ENCODE peak calls at places on chromosomes 3 and 15, in four cellular contexts. D is brain microvascular endothelial cell, B is adrenal gland, X is astrocyte. M is an unnamed sample.

GRCh38 chr15:98787936-98788757 is 139.8 kb downstream of the IGF1R start:
- DNase-seq in B (no peak), X (no peak), D (no peak), M (no peak)

GRCh38 chr3:17985658-17986392 is 243.4 kb upstream of the TBC1D5 start:
- DNase-seq in X (peak; percentile 8), D (no peak), B (no peak), M (no peak)

GRCh38 chr3:116920836-116921596 is 211.4 kb downstream of the TUSC7 start:
- DNase-seq in X (no peak), D (peak; percentile 9), B (no peak), M (no peak)

GRCh38 chr3:173510565-173510964 is 113.0 kb downstream of the NLGN1 start:
- DNase-seq in B (no peak), X (no peak), D (no peak), M (no peak)

GRCh38 chr15:56467626-56468025 is 2.7 kb upstream of the MNS1 start:
- DNase-seq in B (no peak), X (no peak), D (no peak), M (no peak)

GRCh38 chr3:40292637-40293036 is 16.9 kb upstream of the EIF1B start:
- DNase-seq in B (no peak), D (no peak), X (no peak), M (no peak)

GRCh38 chr3:133756716-133757694 is 10.8 kb downstream of the TF start:
- DNase-seq in B (no peak), D (no peak), X (no peak), M (no peak)

GRCh38 chr3:187713504-187713903 is 11.1 kb upstream of the RTP2 start:
- DNase-seq in D (peak; percentile 31), B (no peak), X (peak; percentile 36), M (no peak)

GRCh38 chr15:94509259-94509658 is 277.9 kb downstream of the MCTP2 start:
- DNase-seq in X (no peak), B (no peak), D (no peak), M (no peak)

GRCh38 chr15:68991723-68992122 is 22.8 kb upstream of the NOX5 start:
- DNase-seq in X (peak; percentile 68), D (no peak), B (no peak), M (no peak)

GRCh38 chr3:45595364-45596154 is 1.0 kb downstream of the LIMD1 start:
- DNase-seq in B (no peak), X (no peak), D (no peak), M (no peak)

GRCh38 chr3:88188436-88188835 is 38.7 kb downstream of the C3orf38 start:
- DNase-seq in B (no peak), X (peak; percentile 9), D (peak; percentile 69), M (no peak)

GRCh38 chr15:44315773-44316465 is 27.4 kb downstream of the GOLM2 start:
- DNase-seq in X (no peak), D (no peak), B (no peak), M (no peak)

GRCh38 chr3:112774293-112774926 is 72.3 kb downstream of the CD200R1L start:
- DNase-seq in B (no peak), X (peak; percentile 83), D (peak; percentile 89), M (no peak)

GRCh38 chr3:106814231-106814630 is 563.0 kb upstream of the CCDC54 start:
- DNase-seq in B (no peak), D (no peak), X (no peak), M (no peak)

GRCh38 chr15:61702224-61703120 is 357.8 kb downstream of the VPS13C start:
- DNase-seq in D (no peak), X (no peak), B (no peak), M (no peak)

GRCh38 chr3:170730071-170730812 is 139.8 kb downstream of the RPL22L1 start:
- DNase-seq in X (no peak), B (no peak), D (no peak), M (no peak)

GRCh38 chr3:123489400-123490004 is 40.6 kb upstream of the ADCY5 start:
- DNase-seq in B (peak; percentile 70), X (peak; percentile 19), D (peak; percentile 52), M (no peak)

GRCh38 chr3:151787626-151788025 is 26.3 kb upstream of the AADAC start:
- DNase-seq in D (no peak), B (no peak), X (peak; percentile 27), M (peak; percentile 16)

GRCh38 chr3:14363379-14363778 is 39.0 kb upstream of the SLC6A6 start:
- DNase-seq in X (no peak), D (no peak), B (no peak), M (no peak)

GRCh38 chr15:70608156-70608555 is 155.2 kb downstream of the UACA start:
- DNase-seq in X (peak; percentile 81), D (no peak), B (no peak), M (no peak)

GRCh38 chr15:47857384-47858168 is 140.3 kb downstream of the SEMA6D start:
- DNase-seq in B (no peak), D (no peak), X (no peak), M (no peak)

GRCh38 chr3:197597335-197597734 is 41.6 kb upstream of the BDH1 start:
- DNase-seq in X (no peak), D (no peak), B (no peak), M (no peak)

GRCh38 chr15:35630570-35630969 is 84.6 kb upstream of the DPH6 start:
- DNase-seq in B (no peak), X (no peak), D (no peak), M (no peak)

GRCh38 chr3:125024817-125025216 is 31.0 kb downstream of the HEG1 start:
- DNase-seq in X (peak; percentile 44), B (no peak), D (no peak), M (no peak)

GRCh38 chr15:90031231-90031791 is 30.2 kb downstream of the ZNF710 start:
- DNase-seq in X (no peak), D (peak; percentile 38), B (no peak), M (no peak)

GRCh38 chr15:70775160-70775559 is 11.8 kb upstream of the UACA start:
- DNase-seq in D (peak; percentile 88), B (no peak), X (peak; percentile 80), M (peak; percentile 78)

GRCh38 chr15:41561104-41561776 is 2.2 kb downstream of the TYRO3 start:
- DNase-seq in B (no peak), X (no peak), D (no peak), M (no peak)

GRCh38 chr15:91124155-91124554 is 24.1 kb downstream of the SV2B start:
- DNase-seq in X (no peak), D (no peak), B (no peak), M (no peak)

GRCh38 chr3:62188547-62189375 is 184.6 kb downstream of the FEZF2 start:
- DNase-seq in D (peak; percentile 75), X (peak; percentile 31), B (peak; percentile 73), M (peak; percentile 51)

GRCh38 chr15:67193223-67194009 is 61.0 kb downstream of the AAGAB start:
- DNase-seq in D (no peak), B (no peak), X (no peak), M (no peak)

GRCh38 chr3:133821767-133822638 is 16.4 kb downstream of the SRPRB start:
- DNase-seq in D (peak; percentile 55), B (peak; percentile 65), X (peak; percentile 60), M (peak; percentile 77)

GRCh38 chr3:139561959-139562676 is 22.6 kb upstream of the RBP1 start:
- DNase-seq in B (no peak), D (peak; percentile 32), X (no peak), M (no peak)

GRCh38 chr3:77319711-77320110 is 279.8 kb downstream of the ROBO2 start:
- DNase-seq in D (peak; percentile 16), B (no peak), X (no peak), M (no peak)

GRCh38 chr3:60979861-60980739 is 271.2 kb downstream of the FHIT start:
- DNase-seq in B (no peak), X (peak; percentile 64), D (peak; percentile 37), M (peak; percentile 72)

GRCh38 chr15:31361764-31362120 is 35.1 kb downstream of the KLF13 start:
- DNase-seq in B (no peak), D (no peak), X (no peak), M (no peak)

GRCh38 chr15:82571722-82572222 is 31.5 kb upstream of the RPS17 start:
- DNase-seq in X (peak; percentile 75), D (peak; percentile 47), B (peak; percentile 52), M (peak; percentile 24)
- H3K27ac ChIP-seq in X (no peak overlapping the region), D (no peak overlapping the region), B (no peak overlapping the region), M (no peak overlapping the region)

DNA sequence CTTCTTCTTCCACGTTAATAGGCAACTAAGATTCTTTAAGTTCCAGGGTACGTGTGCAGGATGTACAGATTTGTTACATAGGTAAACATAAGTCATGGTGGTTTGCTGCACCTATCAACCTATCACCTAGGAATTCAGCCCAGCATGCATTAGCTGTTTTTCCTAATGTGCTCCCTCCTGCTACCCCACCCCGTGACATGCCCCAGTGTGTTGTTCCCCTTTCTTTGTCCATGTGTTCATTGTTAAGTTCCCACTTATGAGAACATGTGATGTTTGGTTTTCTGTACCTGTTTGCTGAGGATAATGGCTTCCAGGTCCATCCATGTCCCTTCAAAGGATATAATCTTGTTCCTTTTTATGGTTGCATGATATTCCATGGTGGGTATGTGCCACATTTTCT is 21.1 kb downstream of the GTF2A2 start:
- DNase-seq in B (no peak), D (no peak), X (no peak), M (no peak)
- H3K36me3 ChIP-seq in B (no peaks in the 10 kb centered on the region), D (peaks cover 5% of the 10 kb centered on the region), X (peaks cover 8% of the 10 kb centered on the region), M (peaks cover 30% of the 10 kb centered on the region)

DNA sequence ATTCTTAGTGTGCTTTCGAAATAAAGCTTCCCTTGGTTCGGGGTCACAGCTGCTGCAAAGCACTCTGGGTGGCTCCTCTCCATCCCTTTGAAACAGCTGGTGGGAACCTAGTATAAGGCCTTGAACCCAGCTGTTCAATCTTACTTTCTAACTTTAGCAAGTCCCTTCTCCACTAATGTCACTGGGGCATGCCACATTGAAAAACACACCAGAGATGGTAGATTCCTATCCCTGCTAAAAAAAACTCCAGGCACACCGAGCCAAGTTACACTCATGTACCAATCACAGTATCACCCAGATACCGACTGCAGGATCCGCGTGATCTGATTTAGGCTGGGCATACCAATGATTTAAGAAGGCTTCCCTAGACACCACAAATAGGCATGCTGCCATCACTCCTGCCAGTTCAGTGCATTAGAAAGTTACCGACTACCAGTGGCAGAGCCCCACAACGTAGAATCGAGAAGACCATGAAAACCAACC is 65.0 kb downstream of the WWTR1 start:
- DNase-seq in D (no peak), B (peak; percentile 54), X (peak; percentile 70), M (no peak)
- H3K4me3 ChIP-seq in D (no peak overlapping the region), B (no peak overlapping the region), X (no peak overlapping the region), M (no peak overlapping the region)

GRCh38 chr3:84683493-84683892 is 275.3 kb upstream of the CADM2 start:
- DNase-seq in X (no peak), B (no peak), D (no peak), M (no peak)
- H3K27ac ChIP-seq in X (no peak overlapping the region), B (no peak overlapping the region), D (no peak overlapping the region), M (no peak overlapping the region)

DNA sequence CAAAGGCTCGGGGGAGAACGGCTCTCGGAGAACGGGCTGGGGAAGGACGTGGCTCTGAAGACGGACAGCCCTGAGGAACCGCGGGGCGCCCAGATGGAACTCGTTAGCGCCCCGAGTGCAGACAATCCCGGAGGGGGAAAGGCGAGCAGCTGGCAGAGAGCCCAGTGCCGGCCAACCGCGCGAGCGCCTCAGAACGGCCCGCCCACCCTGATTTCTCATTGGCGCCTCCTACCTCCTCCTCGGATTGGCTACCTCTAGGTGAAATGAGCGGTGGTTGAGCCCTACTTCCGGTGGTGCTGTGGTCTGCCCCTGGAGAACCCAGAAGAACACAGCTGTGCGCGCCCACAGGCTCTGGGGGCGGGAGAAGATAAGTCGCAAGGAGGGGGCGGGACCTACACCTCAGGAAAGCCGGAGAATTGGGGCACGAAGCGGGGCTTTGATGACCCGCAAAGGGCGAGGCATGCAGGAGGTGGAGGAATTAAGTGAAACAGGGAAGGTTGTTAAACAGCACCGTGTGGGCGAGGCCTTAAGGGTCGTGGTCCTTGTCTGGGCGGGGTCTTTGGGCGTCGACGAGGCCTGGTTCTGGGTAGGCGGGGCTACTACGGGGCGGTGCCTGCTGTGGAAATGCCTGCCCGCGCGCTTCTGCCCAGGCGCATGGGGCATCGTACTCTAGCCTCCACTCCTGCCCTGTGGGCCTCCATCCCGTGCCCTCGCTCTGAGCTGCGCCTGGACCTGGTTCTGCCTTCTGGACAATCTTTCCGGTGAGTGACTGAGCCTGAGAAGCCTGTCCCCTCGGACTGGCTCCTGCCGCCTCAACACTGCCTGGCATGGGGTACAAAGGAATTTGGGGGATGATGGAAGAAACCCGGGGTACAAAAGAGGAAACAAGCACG is at the start of gene OGG1:
- DNase-seq in D (peak; percentile 98), X (peak; percentile 97), B (peak; percentile 97), M (peak; percentile 95)
- H3K36me3 ChIP-seq in D (peaks cover 34% of the 10 kb centered on the region), X (peaks cover 25% of the 10 kb centered on the region), B (no peaks in the 10 kb centered on the region), M (peaks cover 63% of the 10 kb centered on the region)

M was measured in SJSA1.